ENCODE peak calls at places on chromosomes 5 and 9, in eight cellular contexts. One of them, this sample, is unnamed.

GRCh38 chr5:168159425-168159824 is 132.0 kb upstream of the WWC1 start:
- DNase-seq in Peyer's patch: peak; percentile 68
- DNase-seq in HCT116: no peak
- DNase-seq in IMR-90: no peak
- DNase-seq in suprapubic skin: no peak
- DNase-seq in transverse colon: peak; percentile 78
- DNase-seq in sigmoid colon: no peak
- DNase-seq in esophagus squamous epithelium: no peak
- DNase-seq in this sample: no peak

GRCh38 chr5:14190194-14191164 is 47.3 kb downstream of the TRIO start:
- DNase-seq in Peyer's patch: no peak
- DNase-seq in HCT116: peak; percentile 73
- DNase-seq in IMR-90: peak; percentile 99
- DNase-seq in suprapubic skin: no peak
- DNase-seq in transverse colon: no peak
- DNase-seq in sigmoid colon: no peak
- DNase-seq in esophagus squamous epithelium: no peak
- DNase-seq in this sample: no peak

GRCh38 chr9:4620046-4620765 is 41.9 kb upstream of the PLPP6 start:
- DNase-seq in Peyer's patch: no peak
- DNase-seq in HCT116: no peak
- DNase-seq in IMR-90: no peak
- DNase-seq in suprapubic skin: no peak
- DNase-seq in transverse colon: no peak
- DNase-seq in sigmoid colon: no peak
- DNase-seq in esophagus squamous epithelium: no peak
- DNase-seq in this sample: no peak

GRCh38 chr9:130064621-130065020 is 10.9 kb downstream of the GPR107 start:
- DNase-seq in Peyer's patch: no peak
- DNase-seq in HCT116: no peak
- DNase-seq in IMR-90: no peak
- DNase-seq in suprapubic skin: no peak
- DNase-seq in transverse colon: no peak
- DNase-seq in sigmoid colon: no peak
- DNase-seq in esophagus squamous epithelium: no peak
- DNase-seq in this sample: no peak

GRCh38 chr5:98795243-98795642 is 21.8 kb downstream of the RGMB start:
- DNase-seq in Peyer's patch: no peak
- DNase-seq in HCT116: no peak
- DNase-seq in IMR-90: no peak
- DNase-seq in suprapubic skin: no peak
- DNase-seq in transverse colon: no peak
- DNase-seq in sigmoid colon: no peak
- DNase-seq in esophagus squamous epithelium: no peak
- DNase-seq in this sample: no peak

GRCh38 chr9:110183208-110184145 is 24.5 kb downstream of the C9orf152 start:
- DNase-seq in Peyer's patch: no peak
- DNase-seq in HCT116: peak; percentile 68
- DNase-seq in IMR-90: peak; percentile 77
- DNase-seq in suprapubic skin: no peak
- DNase-seq in transverse colon: peak; percentile 81
- DNase-seq in sigmoid colon: peak; percentile 87
- DNase-seq in esophagus squamous epithelium: no peak
- DNase-seq in this sample: peak; percentile 70

GRCh38 chr5:38546691-38547146 is 9.7 kb downstream of the LIFR start:
- DNase-seq in Peyer's patch: no peak
- DNase-seq in HCT116: no peak
- DNase-seq in IMR-90: no peak
- DNase-seq in suprapubic skin: no peak
- DNase-seq in transverse colon: no peak
- DNase-seq in sigmoid colon: no peak
- DNase-seq in esophagus squamous epithelium: no peak
- DNase-seq in this sample: no peak

GRCh38 chr5:131514316-131515275 is 120.4 kb downstream of the RAPGEF6 start:
- DNase-seq in Peyer's patch: no peak
- DNase-seq in HCT116: no peak
- DNase-seq in IMR-90: peak; percentile 67
- DNase-seq in suprapubic skin: no peak
- DNase-seq in transverse colon: no peak
- DNase-seq in sigmoid colon: no peak
- DNase-seq in esophagus squamous epithelium: no peak
- DNase-seq in this sample: no peak

GRCh38 chr5:122846051-122846567 is 696 bp downstream of the SNX24 start:
- DNase-seq in Peyer's patch: no peak
- DNase-seq in HCT116: no peak
- DNase-seq in IMR-90: peak; percentile 73
- DNase-seq in suprapubic skin: no peak
- DNase-seq in transverse colon: no peak
- DNase-seq in sigmoid colon: no peak
- DNase-seq in esophagus squamous epithelium: no peak
- DNase-seq in this sample: no peak

GRCh38 chr9:106583751-106584150 is 279.2 kb upstream of the ZNF462 start:
- DNase-seq in Peyer's patch: no peak
- DNase-seq in HCT116: no peak
- DNase-seq in IMR-90: no peak
- DNase-seq in suprapubic skin: no peak
- DNase-seq in transverse colon: no peak
- DNase-seq in sigmoid colon: no peak
- DNase-seq in esophagus squamous epithelium: no peak
- DNase-seq in this sample: no peak

GRCh38 chr9:16335788-16336580 is 534.5 kb downstream of the BNC2 start:
- DNase-seq in Peyer's patch: no peak
- DNase-seq in HCT116: peak; percentile 22
- DNase-seq in IMR-90: peak; percentile 99
- DNase-seq in suprapubic skin: peak; percentile 88
- DNase-seq in transverse colon: peak; percentile 43
- DNase-seq in sigmoid colon: peak; percentile 93
- DNase-seq in esophagus squamous epithelium: peak; percentile 12
- DNase-seq in this sample: peak; percentile 95

GRCh38 chr5:7321724-7322123 is 74.2 kb upstream of the ADCY2 start:
- DNase-seq in Peyer's patch: no peak
- DNase-seq in HCT116: no peak
- DNase-seq in IMR-90: no peak
- DNase-seq in suprapubic skin: peak; percentile 70
- DNase-seq in transverse colon: no peak
- DNase-seq in sigmoid colon: no peak
- DNase-seq in esophagus squamous epithelium: no peak
- DNase-seq in this sample: no peak

GRCh38 chr9:92564479-92564878 is 28.7 kb upstream of the ECM2 start:
- DNase-seq in Peyer's patch: no peak
- DNase-seq in HCT116: no peak
- DNase-seq in IMR-90: peak; percentile 73
- DNase-seq in suprapubic skin: no peak
- DNase-seq in transverse colon: no peak
- DNase-seq in sigmoid colon: no peak
- DNase-seq in esophagus squamous epithelium: no peak
- DNase-seq in this sample: no peak

GRCh38 chr9:102974530-102974929 is 20.6 kb upstream of the CYLC2 start:
- DNase-seq in Peyer's patch: no peak
- DNase-seq in HCT116: no peak
- DNase-seq in IMR-90: no peak
- DNase-seq in suprapubic skin: no peak
- DNase-seq in transverse colon: no peak
- DNase-seq in sigmoid colon: no peak
- DNase-seq in esophagus squamous epithelium: no peak
- DNase-seq in this sample: no peak

GRCh38 chr5:108953940-108954339 is 206.2 kb downstream of the FER start:
- DNase-seq in Peyer's patch: no peak
- DNase-seq in HCT116: no peak
- DNase-seq in IMR-90: no peak
- DNase-seq in suprapubic skin: no peak
- DNase-seq in transverse colon: no peak
- DNase-seq in sigmoid colon: no peak
- DNase-seq in esophagus squamous epithelium: no peak
- DNase-seq in this sample: no peak

DNA sequence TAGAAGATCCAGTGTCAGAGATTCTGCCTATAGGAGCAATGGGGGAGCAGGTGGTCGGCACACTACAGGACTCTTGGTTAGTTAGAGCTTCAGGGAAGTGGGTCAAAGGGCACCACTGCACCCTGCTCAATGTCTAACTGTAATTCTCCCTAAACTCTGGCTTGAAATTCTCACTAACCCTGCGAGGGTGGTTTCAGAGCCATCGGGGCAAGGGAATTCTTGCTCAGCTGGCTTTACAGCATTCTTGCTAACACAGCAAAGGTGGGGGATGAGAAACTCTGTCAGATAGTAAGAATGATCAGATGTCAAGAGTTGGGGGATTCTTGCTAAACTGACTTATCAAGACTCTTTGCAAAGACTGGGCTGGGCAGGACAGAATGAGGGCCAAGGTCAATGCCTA is 4.7 kb upstream of the ZNF354C start:
- DNase-seq in Peyer's patch: no peak
- DNase-seq in HCT116: no peak
- DNase-seq in IMR-90: no peak
- DNase-seq in suprapubic skin: no peak
- DNase-seq in transverse colon: no peak
- DNase-seq in sigmoid colon: no peak
- DNase-seq in esophagus squamous epithelium: no peak
- DNase-seq in this sample: no peak
- TF ChIP-seq POLR2A in Peyer's patch: no peak
- TF ChIP-seq POLR2A in HCT116: no peak
- TF ChIP-seq POLR2A in IMR-90: no peak
- TF ChIP-seq POLR2A in suprapubic skin: no peak
- TF ChIP-seq POLR2A in transverse colon: no peak
- TF ChIP-seq POLR2A in sigmoid colon: no peak
- TF ChIP-seq POLR2A in esophagus squamous epithelium: no peak
- TF ChIP-seq POLR2A in this sample: no peak

GRCh38 chr5:128966375-128966774 is 1.1 kb downstream of the SLC27A6 start:
- DNase-seq in Peyer's patch: no peak
- DNase-seq in HCT116: no peak
- DNase-seq in IMR-90: no peak
- DNase-seq in suprapubic skin: no peak
- DNase-seq in transverse colon: no peak
- DNase-seq in sigmoid colon: no peak
- DNase-seq in esophagus squamous epithelium: no peak
- DNase-seq in this sample: no peak
- TF ChIP-seq CTCF in Peyer's patch: no peak
- TF ChIP-seq CTCF in HCT116: peak; percentile 32
- TF ChIP-seq CTCF in IMR-90: no peak
- TF ChIP-seq CTCF in suprapubic skin: no peak
- TF ChIP-seq CTCF in transverse colon: no peak
- TF ChIP-seq CTCF in sigmoid colon: no peak
- TF ChIP-seq CTCF in esophagus squamous epithelium: no peak
- TF ChIP-seq CTCF in this sample: no peak

GRCh38 chr5:89330087-89330486 is 447.1 kb upstream of the MEF2C start:
- DNase-seq in Peyer's patch: no peak
- DNase-seq in HCT116: no peak
- DNase-seq in IMR-90: no peak
- DNase-seq in suprapubic skin: no peak
- DNase-seq in transverse colon: no peak
- DNase-seq in sigmoid colon: no peak
- DNase-seq in esophagus squamous epithelium: no peak
- DNase-seq in this sample: no peak
- H3K4me3 ChIP-seq in Peyer's patch: no peak overlapping the region
- H3K4me3 ChIP-seq in HCT116: no peak overlapping the region
- H3K4me3 ChIP-seq in IMR-90: no peak overlapping the region
- H3K4me3 ChIP-seq in suprapubic skin: no peak overlapping the region
- H3K4me3 ChIP-seq in transverse colon: no peak overlapping the region
- H3K4me3 ChIP-seq in sigmoid colon: no peak overlapping the region
- H3K4me3 ChIP-seq in esophagus squamous epithelium: no peak overlapping the region
- H3K4me3 ChIP-seq in this sample: no peak overlapping the region

DNA sequence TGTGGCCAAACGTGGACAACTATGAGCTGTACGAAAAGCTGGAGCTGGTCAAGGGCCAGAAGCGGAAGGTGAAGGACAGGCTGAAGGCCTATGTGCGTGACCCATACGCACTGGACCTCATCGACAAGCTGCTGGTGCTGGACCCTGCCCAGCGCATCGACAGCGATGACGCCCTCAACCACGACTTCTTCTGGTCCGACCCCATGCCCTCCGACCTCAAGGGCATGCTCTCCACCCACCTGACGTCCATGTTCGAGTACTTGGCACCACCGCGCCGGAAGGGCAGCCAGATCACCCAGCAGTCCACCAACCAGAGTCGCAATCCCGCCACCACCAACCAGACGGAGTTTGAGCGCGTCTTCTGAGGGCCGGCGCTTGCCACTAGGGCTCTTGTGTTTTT is 3.3 kb downstream of the CDK9 start:
- DNase-seq in Peyer's patch: no peak
- DNase-seq in HCT116: no peak
- DNase-seq in IMR-90: no peak
- DNase-seq in suprapubic skin: no peak
- DNase-seq in transverse colon: no peak
- DNase-seq in sigmoid colon: no peak
- DNase-seq in esophagus squamous epithelium: no peak
- DNase-seq in this sample: no peak
- TF ChIP-seq POLR2A in Peyer's patch: no peak
- TF ChIP-seq POLR2A in HCT116: no peak
- TF ChIP-seq POLR2A in IMR-90: no peak
- TF ChIP-seq POLR2A in suprapubic skin: no peak
- TF ChIP-seq POLR2A in transverse colon: no peak
- TF ChIP-seq POLR2A in sigmoid colon: no peak
- TF ChIP-seq POLR2A in esophagus squamous epithelium: no peak
- TF ChIP-seq POLR2A in this sample: no peak

DNA sequence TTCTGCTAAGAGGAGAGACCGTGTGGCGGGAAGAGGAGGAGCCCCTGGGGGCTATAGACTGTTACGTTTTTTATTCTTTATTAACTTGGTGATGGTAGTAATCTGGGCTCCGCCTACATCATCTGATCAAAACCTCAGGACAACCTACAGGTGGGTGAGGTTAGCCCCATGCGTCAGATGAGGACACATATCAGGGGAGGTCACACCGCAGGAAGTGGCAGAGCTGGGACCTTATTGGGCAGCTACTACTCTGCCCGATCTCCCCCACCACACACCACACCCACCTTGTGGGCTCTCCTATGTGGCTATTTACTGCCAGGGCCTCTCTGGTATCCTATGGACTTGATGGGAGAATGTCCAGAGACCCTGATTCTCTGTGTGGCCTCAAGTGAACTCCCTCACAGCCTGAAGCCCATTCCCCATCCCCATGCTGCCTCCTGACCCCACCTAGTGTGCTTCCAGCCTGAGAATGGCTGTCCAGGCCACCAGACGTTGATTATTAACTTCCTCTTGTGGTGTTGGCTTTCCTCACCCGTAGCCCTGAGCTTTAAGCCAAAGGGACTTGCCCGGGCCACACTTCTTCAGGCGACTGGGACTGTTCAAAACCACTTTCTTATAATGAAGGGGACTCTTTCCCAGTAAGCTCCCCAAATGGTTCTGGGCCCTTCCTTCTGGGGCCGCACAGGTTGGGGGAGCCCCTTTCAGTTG is 8.2 kb downstream of the UNC5A start:
- DNase-seq in Peyer's patch: no peak
- DNase-seq in HCT116: peak; percentile 40
- DNase-seq in IMR-90: no peak
- DNase-seq in suprapubic skin: no peak
- DNase-seq in transverse colon: no peak
- DNase-seq in sigmoid colon: no peak
- DNase-seq in esophagus squamous epithelium: no peak
- DNase-seq in this sample: no peak
- TF ChIP-seq CTCF in Peyer's patch: no peak
- TF ChIP-seq CTCF in HCT116: no peak
- TF ChIP-seq CTCF in IMR-90: no peak
- TF ChIP-seq CTCF in suprapubic skin: no peak
- TF ChIP-seq CTCF in transverse colon: no peak
- TF ChIP-seq CTCF in sigmoid colon: no peak
- TF ChIP-seq CTCF in esophagus squamous epithelium: no peak
- TF ChIP-seq CTCF in this sample: no peak

GRCh38 chr9:113951032-113951372 is 74.9 kb downstream of the ZNF618 start:
- DNase-seq in Peyer's patch: no peak
- DNase-seq in HCT116: no peak
- DNase-seq in IMR-90: no peak
- DNase-seq in suprapubic skin: no peak
- DNase-seq in transverse colon: no peak
- DNase-seq in sigmoid colon: no peak
- DNase-seq in esophagus squamous epithelium: no peak
- DNase-seq in this sample: no peak
- H3K4me3 ChIP-seq in Peyer's patch: no peak overlapping the region
- H3K4me3 ChIP-seq in HCT116: no peak overlapping the region
- H3K4me3 ChIP-seq in IMR-90: no peak overlapping the region
- H3K4me3 ChIP-seq in suprapubic skin: no peak overlapping the region
- H3K4me3 ChIP-seq in transverse colon: no peak overlapping the region
- H3K4me3 ChIP-seq in sigmoid colon: no peak overlapping the region
- H3K4me3 ChIP-seq in esophagus squamous epithelium: no peak overlapping the region
- H3K4me3 ChIP-seq in this sample: no peak overlapping the region